ENCODE peak calls at places on chromosomes 16 and 17, in six cellular contexts. S is ovary, U is aorta, H is MV-4-11, K is prostate gland, Q is NCI-H345. G is an unnamed sample.

GRCh38 chr17:57889892-57890856 is 40.3 kb upstream of the MRPS23 start:
- DNase-seq in K (peak), H (no peak), S (peak), U (peak), Q (no peak), G (peak)

GRCh38 chr16:10577305-10578202 is 2.8 kb downstream of the EMP2 start:
- DNase-seq in H (no peak), U (no peak), S (peak), Q (peak), K (no peak), G (no peak)

GRCh38 chr16:77785365-77785764 is 3.0 kb upstream of the VAT1L start:
- DNase-seq in Q (peak), H (no peak), U (no peak), S (no peak), K (no peak), G (no peak)

GRCh38 chr17:70158581-70158980 is 10.8 kb upstream of the KCNJ2 start:
- DNase-seq in K (no peak), Q (no peak), S (no peak), U (no peak), H (no peak), G (no peak)

GRCh38 chr17:44760474-44761308 is 1.9 kb downstream of the ADAM11 start:
- DNase-seq in U (no peak), H (no peak), K (no peak), S (no peak), Q (no peak), G (no peak)

GRCh38 chr17:2068101-2068518 is 13.2 kb downstream of the HIC1 start:
- DNase-seq in U (peak), Q (no peak), K (no peak), H (no peak), S (no peak), G (no peak)

GRCh38 chr17:42260318-42260717 is 15.9 kb downstream of the STAT5B start:
- DNase-seq in H (no peak), K (no peak), U (no peak), S (no peak), Q (no peak), G (no peak)

GRCh38 chr17:19769946-19770652 is 22.0 kb upstream of the ALDH3A1 start:
- DNase-seq in S (no peak), H (no peak), U (no peak), Q (no peak), K (no peak), G (no peak)

GRCh38 chr16:78462261-78463208 is 363.1 kb downstream of the WWOX start:
- DNase-seq in K (no peak), Q (no peak), U (no peak), S (no peak), H (no peak), G (no peak)

GRCh38 chr17:68733241-68734176 is 132.3 kb upstream of the FAM20A start:
- DNase-seq in S (peak), U (peak), K (no peak), Q (no peak), H (no peak), G (no peak)

GRCh38 chr16:5770118-5770517 is 672.5 kb upstream of the EEF2KMT start:
- DNase-seq in U (no peak), K (no peak), Q (no peak), S (no peak), H (no peak), G (no peak)

GRCh38 chr16:4892356-4893102 is 44.4 kb downstream of the PPL start:
- DNase-seq in U (no peak), K (no peak), H (peak), S (peak), Q (no peak), G (no peak)

GRCh38 chr17:64216385-64217248 is 46.4 kb downstream of the TEX2 start:
- DNase-seq in H (peak), K (no peak), S (peak), U (peak), Q (no peak), G (no peak)

GRCh38 chr17:69539781-69540319 is 125.4 kb downstream of the MAP2K6 start:
- DNase-seq in H (no peak), Q (no peak), K (no peak), U (no peak), S (no peak), G (no peak)

GRCh38 chr17:45224671-45225050 is 3.0 kb downstream of the FMNL1 start:
- DNase-seq in U (no peak), H (no peak), Q (no peak), K (no peak), S (no peak), G (no peak)

GRCh38 chr17:81071761-81072741 is 37.1 kb downstream of the BAIAP2 start:
- DNase-seq in H (no peak), K (no peak), S (no peak), U (no peak), Q (no peak), G (peak)

GRCh38 chr16:49754495-49755290 is 101.2 kb downstream of the ZNF423 start:
- DNase-seq in S (no peak), K (no peak), H (peak), Q (no peak), U (no peak), G (peak)

GRCh38 chr17:17416400-17417360 is 60.1 kb upstream of the MED9 start:
- DNase-seq in S (no peak), H (peak), U (no peak), K (peak), Q (peak), G (peak)

GRCh38 chr17:5584971-5585794 is 874 bp upstream of the NLRP1 start:
- DNase-seq in S (no peak), U (no peak), Q (no peak), H (no peak), K (no peak), G (no peak)

GRCh38 chr16:50771366-50771765 is 29.5 kb downstream of the CYLD start:
- DNase-seq in U (no peak), H (no peak), Q (no peak), K (no peak), S (no peak), G (no peak)

G was measured in upper lobe of left lung.